ENCODE peak calls at places on chromosomes 1 and 21, in six cellular contexts. U, K, F, S, G and O are unnamed samples.

GRCh38 chr1:89022167-89022959 is at the start of gene GBP3:
- DNase-seq in K (no peak), S (peak), F (peak), G (no peak), U (no peak), O (no peak)

GRCh38 chr1:19338323-19338762 is 26.2 kb downstream of the SLC66A1 start:
- DNase-seq in S (no peak), F (no peak), K (no peak), G (no peak), U (no peak), O (no peak)

GRCh38 chr1:85264150-85264549 is 4.7 kb upstream of the C1orf52 start:
- DNase-seq in G (no peak), K (no peak), U (no peak), F (peak), S (peak), O (no peak)

GRCh38 chr1:235075955-235076308 is 52.7 kb downstream of the TOMM20 start:
- DNase-seq in G (no peak), F (no peak), K (no peak), U (no peak), S (no peak), O (no peak)

GRCh38 chr1:207866471-207867135 is 44.3 kb downstream of the CD34 start:
- DNase-seq in S (no peak), F (no peak), K (no peak), U (peak), G (peak), O (peak)

GRCh38 chr1:97489834-97490233 is 431.0 kb downstream of the DPYD start:
- DNase-seq in G (no peak), S (peak), F (peak), U (no peak), K (no peak), O (no peak)

GRCh38 chr1:209229494-209230059 is 353.9 kb upstream of the CAMK1G start:
- DNase-seq in G (no peak), K (no peak), U (no peak), S (peak), F (no peak), O (no peak)

GRCh38 chr1:41109316-41110263 is 88.1 kb upstream of the SLFNL1 start:
- DNase-seq in K (no peak), U (no peak), S (peak), F (peak), G (peak), O (peak)

GRCh38 chr1:95094923-95095322 is 22.2 kb upstream of the ALG14 start:
- DNase-seq in S (no peak), F (no peak), K (no peak), U (no peak), G (no peak), O (no peak)

GRCh38 chr21:44027607-44028286 is 15.6 kb downstream of the TRAPPC10 start:
- DNase-seq in K (no peak), S (no peak), F (peak), G (no peak), U (no peak), O (no peak)

GRCh38 chr1:48066951-48067350 is 69.8 kb upstream of the TRABD2B start:
- DNase-seq in S (no peak), F (no peak), G (no peak), U (no peak), K (no peak), O (no peak)

GRCh38 chr1:145858238-145858936 is 494 bp downstream of the PIAS3 start:
- DNase-seq in F (peak), K (peak), U (peak), S (peak), G (peak), O (peak)

GRCh38 chr1:30043731-30044408 is 679.5 kb downstream of the MATN1 start:
- DNase-seq in K (peak), G (no peak), S (no peak), F (no peak), U (no peak), O (peak)

GRCh38 chr21:41361786-41362604 is at the start of gene MX2:
- DNase-seq in G (peak), K (peak), F (peak), U (no peak), S (peak), O (peak)

GRCh38 chr1:200588698-200589097 is 31.9 kb downstream of the KIF14 start:
- DNase-seq in G (no peak), S (no peak), F (no peak), U (no peak), K (no peak), O (no peak)

GRCh38 chr1:199168895-199169294 is 530.1 kb downstream of the PTPRC start:
- DNase-seq in F (no peak), K (no peak), G (no peak), U (no peak), S (no peak), O (no peak)

GRCh38 chr1:215710340-215710971 is 143.4 kb downstream of the KCTD3 start:
- DNase-seq in U (no peak), G (no peak), F (peak), S (peak), K (no peak), O (no peak)

GRCh38 chr1:79100385-79100784 is 93.9 kb upstream of the ADGRL4 start:
- DNase-seq in U (no peak), S (peak), K (no peak), F (peak), G (no peak), O (no peak)

GRCh38 chr1:43427524-43427923 is 26.2 kb downstream of the HYI start:
- DNase-seq in F (no peak), S (no peak), G (peak), U (no peak), K (peak), O (no peak)

GRCh38 chr1:6105218-6105679 is 59.6 kb downstream of the KCNAB2 start:
- DNase-seq in G (peak), U (peak), S (no peak), F (peak), K (no peak), O (no peak)

GRCh38 chr1:30232288-30232899 is 491.0 kb downstream of the MATN1 start:
- DNase-seq in U (no peak), K (no peak), S (peak), F (peak), G (no peak), O (no peak)

GRCh38 chr1:18996548-18997177 is 40.2 kb upstream of the IFFO2 start:
- DNase-seq in U (no peak), F (no peak), K (no peak), G (no peak), S (no peak), O (peak)

GRCh38 chr1:185929759-185930158 is 195.6 kb downstream of the HMCN1 start:
- DNase-seq in G (no peak), K (no peak), F (no peak), U (no peak), S (peak), O (no peak)

GRCh38 chr1:215797859-215798258 is 230.8 kb downstream of the KCTD3 start:
- DNase-seq in S (no peak), F (no peak), U (no peak), K (no peak), G (no peak), O (no peak)

GRCh38 chr1:71414229-71414628 is 333.4 kb upstream of the ZRANB2 start:
- DNase-seq in U (no peak), K (no peak), F (no peak), G (no peak), S (no peak), O (no peak)

GRCh38 chr1:111832521-111833155 is 76.9 kb downstream of the DDX20 start:
- DNase-seq in F (no peak), G (no peak), S (no peak), U (no peak), K (no peak), O (no peak)

GRCh38 chr1:189851806-189852367 is 625.8 kb downstream of the BRINP3 start:
- DNase-seq in F (no peak), K (no peak), G (no peak), S (no peak), U (no peak), O (no peak)

GRCh38 chr1:167344112-167344511 is 123.4 kb downstream of the POU2F1 start:
- DNase-seq in S (no peak), U (no peak), F (no peak), G (no peak), K (no peak), O (no peak)

GRCh38 chr1:59541891-59542290 is 245.0 kb downstream of the FGGY start:
- DNase-seq in S (no peak), U (no peak), K (no peak), G (no peak), F (no peak), O (no peak)

GRCh38 chr1:231315887-231316286 is 21.8 kb downstream of the EXOC8 start:
- DNase-seq in G (no peak), U (no peak), K (peak), F (peak), S (no peak), O (no peak)

GRCh38 chr21:44962481-44962966 is 22.7 kb downstream of the SLX9 start:
- DNase-seq in S (peak), U (no peak), F (no peak), G (no peak), K (no peak), O (no peak)

GRCh38 chr1:41888756-41889155 is 30.0 kb downstream of the HIVEP3 start:
- DNase-seq in G (no peak), U (no peak), F (no peak), K (no peak), S (no peak), O (no peak)

GRCh38 chr21:17602874-17603273 is 9.8 kb downstream of the BTG3 start:
- DNase-seq in G (no peak), F (peak), K (no peak), S (peak), U (no peak), O (no peak)

GRCh38 chr1:9289090-9289534 is 3.6 kb upstream of the SPSB1 start:
- DNase-seq in K (peak), F (peak), G (peak), S (peak), U (no peak), O (no peak)

GRCh38 chr1:243393093-243393492 is 137.3 kb downstream of the SDCCAG8 start:
- DNase-seq in K (no peak), U (no peak), S (no peak), G (no peak), F (no peak), O (no peak)

GRCh38 chr1:201714542-201715276 is 114.2 kb upstream of the IPO9 start:
- DNase-seq in U (peak), G (peak), F (peak), K (peak), S (peak), O (peak)

GRCh38 chr1:246450485-246451251 is 56.4 kb downstream of the SMYD3 start:
- DNase-seq in G (no peak), S (peak), K (no peak), U (no peak), F (peak), O (no peak)

GRCh38 chr1:46549697-46550681 is 1.5 kb downstream of the KNCN start:
- DNase-seq in F (peak), S (peak), G (no peak), U (peak), K (no peak), O (no peak)

GRCh38 chr1:205907794-205908193 is 35.5 kb downstream of the SLC26A9 start:
- DNase-seq in U (no peak), G (no peak), K (no peak), S (peak), F (peak), O (no peak)

DNA sequence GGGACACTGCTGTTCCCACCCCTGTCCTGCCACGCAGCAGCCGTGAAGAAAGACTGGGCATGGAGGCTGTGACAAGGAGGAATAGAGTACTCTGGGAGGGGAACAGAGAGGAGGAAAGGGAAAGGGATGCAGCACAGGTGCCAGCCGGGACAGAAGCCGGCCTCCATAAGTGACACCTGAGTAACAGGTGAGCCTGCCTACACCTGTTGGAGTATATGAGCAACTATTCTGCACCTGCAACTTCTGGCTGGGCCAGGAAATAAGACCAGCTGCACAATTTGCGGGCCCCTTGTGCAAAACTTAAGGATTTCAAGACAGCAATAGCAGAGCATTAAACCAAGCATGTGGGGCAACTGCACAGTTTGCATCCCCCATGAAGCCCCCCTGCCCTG is 72.5 kb upstream of the GOLT1A start:
- DNase-seq in S (no peak), U (no peak), K (no peak), G (no peak), F (no peak), O (no peak)
- H3K4me3 ChIP-seq in S (no peak), U (no peak), K (no peak), G (no peak), F (no peak), O (peak)

DNA sequence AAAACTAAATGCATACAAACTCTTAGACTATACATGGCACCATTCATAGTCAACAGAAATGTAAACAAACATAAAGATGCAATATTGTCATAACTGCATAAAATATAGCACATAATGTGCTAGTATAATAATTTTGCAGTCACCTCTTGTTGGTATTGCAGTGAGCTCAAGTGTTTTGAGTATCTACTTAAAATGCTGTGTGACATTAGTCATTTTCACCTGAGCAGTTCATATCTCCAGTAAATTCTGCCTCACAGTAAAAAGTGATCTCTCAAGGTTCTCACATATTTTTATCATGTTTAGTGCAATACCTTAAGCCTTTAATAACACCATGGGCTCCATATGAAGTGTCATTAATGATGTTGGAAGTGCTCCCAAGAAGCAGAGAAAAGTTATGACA is 29.6 kb upstream of the FMO2 start:
- DNase-seq in G (no peak), S (no peak), F (no peak), K (no peak), U (no peak), O (no peak)
- TF ChIP-seq CTCF in G (no peak), S (no peak), F (no peak), K (no peak), U (no peak), O (no peak)

DNA sequence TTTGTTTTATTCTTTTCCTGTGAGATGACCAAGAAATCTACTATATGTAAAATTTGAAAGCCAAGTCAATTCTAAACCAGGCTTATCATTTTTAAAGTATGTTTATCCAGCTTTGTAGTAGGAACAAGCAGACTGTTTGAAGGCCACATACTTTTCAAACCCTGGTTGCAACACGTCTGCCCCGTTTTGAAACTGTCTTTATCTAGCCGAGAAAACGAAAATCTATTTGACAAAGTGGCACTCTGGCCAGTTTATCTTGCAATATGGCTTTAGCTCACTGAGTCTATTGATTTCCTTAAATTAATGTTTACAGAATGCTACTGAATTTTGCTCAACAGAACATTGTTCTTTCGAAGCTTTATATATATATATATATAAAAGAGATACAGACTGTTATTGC is 39.7 kb downstream of the PROX1 start:
- DNase-seq in G (no peak), F (no peak), S (no peak), K (no peak), U (no peak), O (no peak)
- H3K4me3 ChIP-seq in G (no peak), F (no peak), S (no peak), K (no peak), U (no peak), O (no peak)

DNA sequence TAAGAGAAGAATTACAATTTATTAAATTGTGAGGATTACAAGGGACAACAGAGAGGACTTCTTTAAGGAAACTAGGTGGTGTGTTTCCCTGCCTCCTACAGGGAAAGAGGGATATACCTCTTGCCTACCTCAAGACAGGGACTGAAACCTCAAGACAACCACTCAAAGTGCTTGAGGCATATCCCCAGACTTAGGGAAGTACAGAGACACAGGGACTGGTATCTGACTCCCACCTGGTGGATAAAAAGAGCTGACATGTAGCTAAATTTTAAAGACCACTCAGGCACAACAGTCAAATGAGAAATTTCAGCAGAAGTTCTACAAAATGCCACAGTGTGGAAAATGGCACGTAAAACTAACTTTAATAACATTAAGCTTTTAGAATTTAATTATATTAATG is 21.3 kb downstream of the DENND2C start:
- DNase-seq in G (no peak), F (no peak), S (no peak), K (no peak), U (no peak), O (no peak)
- TF ChIP-seq CTCF in G (no peak), F (no peak), S (no peak), K (no peak), U (no peak), O (no peak)

GRCh38 chr1:222399197-222399596 is 148.7 kb downstream of the HHIPL2 start:
- DNase-seq in G (no peak), K (no peak), F (no peak), U (no peak), S (no peak), O (no peak)

GRCh38 chr1:222404710-222405109 is 143.2 kb downstream of the HHIPL2 start:
- DNase-seq in U (no peak), G (no peak), K (no peak), F (no peak), S (no peak), O (no peak)
- H3K4me3 ChIP-seq in U (no peak), G (no peak), K (no peak), F (peak), S (no peak), O (no peak)

DNA sequence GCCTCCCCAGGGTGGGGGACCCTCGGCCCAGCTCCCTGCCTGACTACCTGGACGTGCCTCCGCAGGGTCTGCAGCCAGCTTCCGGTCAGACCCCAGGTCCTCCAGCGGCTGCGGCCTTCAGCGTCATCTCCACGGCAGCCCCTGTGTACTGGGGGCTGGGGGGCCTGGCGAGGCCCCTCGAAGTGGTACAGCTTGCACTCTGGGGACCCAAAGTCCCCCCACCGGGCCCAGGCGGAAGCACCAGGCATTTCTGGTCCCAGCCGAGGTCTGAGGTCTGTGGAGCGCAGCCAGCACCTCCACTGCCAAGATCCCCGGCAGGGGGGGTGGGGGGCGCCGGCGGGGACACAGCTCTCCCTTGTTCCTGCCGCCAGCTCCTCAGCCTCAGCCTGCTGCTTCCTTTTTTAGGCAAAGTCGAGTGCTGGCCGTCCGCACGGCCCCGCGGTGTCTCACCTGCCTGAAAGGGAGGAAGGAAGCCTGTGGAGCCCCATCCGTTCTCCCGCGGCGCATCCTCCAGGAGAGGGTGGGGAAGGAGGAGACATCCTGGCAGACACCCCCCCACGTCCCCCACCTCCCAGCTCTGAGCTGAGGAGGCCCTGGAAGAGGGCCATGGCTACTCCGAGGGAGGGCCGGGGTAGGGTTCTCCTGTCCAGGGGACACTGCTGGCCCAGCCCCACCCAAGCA is 1.2 kb upstream of the VWA1 start:
- DNase-seq in S (no peak), U (peak), F (no peak), G (peak), K (peak), O (no peak)
- TF ChIP-seq CTCF in S (no peak), U (no peak), F (no peak), G (no peak), K (no peak), O (no peak)